ENCODE peak calls at places on chromosomes 16 and 17, in seven cellular contexts. One of them, this sample, is unnamed.

GRCh38 chr17:30347488-30347887 is 13.6 kb upstream of the TMIGD1 start:
- DNase-seq in breast epithelium: no peak
- DNase-seq in heart left ventricle: no peak
- DNase-seq in thyroid gland: no peak
- DNase-seq in ovary: no peak
- DNase-seq in adrenal gland: no peak
- DNase-seq in A549: no peak
- DNase-seq in this sample: no peak

GRCh38 chr17:40598021-40598927 is 33.0 kb upstream of the CCR7 start:
- DNase-seq in breast epithelium: no peak
- DNase-seq in heart left ventricle: no peak
- DNase-seq in thyroid gland: no peak
- DNase-seq in ovary: no peak
- DNase-seq in adrenal gland: no peak
- DNase-seq in A549: no peak
- DNase-seq in this sample: peak; percentile 72

GRCh38 chr16:25177831-25178688 is 38.7 kb upstream of the AQP8 start:
- DNase-seq in breast epithelium: no peak
- DNase-seq in heart left ventricle: no peak
- DNase-seq in thyroid gland: no peak
- DNase-seq in ovary: peak; percentile 49
- DNase-seq in adrenal gland: peak; percentile 60
- DNase-seq in A549: no peak
- DNase-seq in this sample: no peak

GRCh38 chr16:23710504-23710903 is 2.5 kb downstream of the ERN2 start:
- DNase-seq in breast epithelium: no peak
- DNase-seq in heart left ventricle: no peak
- DNase-seq in thyroid gland: no peak
- DNase-seq in ovary: no peak
- DNase-seq in adrenal gland: no peak
- DNase-seq in A549: no peak
- DNase-seq in this sample: no peak

GRCh38 chr17:21272881-21273839 is 11.4 kb upstream of the MAP2K3 start:
- DNase-seq in breast epithelium: no peak
- DNase-seq in heart left ventricle: no peak
- DNase-seq in thyroid gland: no peak
- DNase-seq in ovary: no peak
- DNase-seq in adrenal gland: no peak
- DNase-seq in A549: no peak
- DNase-seq in this sample: no peak

GRCh38 chr17:17749025-17749772 is 67.9 kb downstream of the RAI1 start:
- DNase-seq in breast epithelium: no peak
- DNase-seq in heart left ventricle: no peak
- DNase-seq in thyroid gland: no peak
- DNase-seq in ovary: no peak
- DNase-seq in adrenal gland: peak; percentile 81
- DNase-seq in A549: no peak
- DNase-seq in this sample: no peak

GRCh38 chr17:82300707-82301270 is 16.6 kb downstream of the CD7 start:
- DNase-seq in breast epithelium: peak; percentile 67
- DNase-seq in heart left ventricle: peak; percentile 77
- DNase-seq in thyroid gland: peak; percentile 75
- DNase-seq in ovary: peak; percentile 71
- DNase-seq in adrenal gland: peak; percentile 80
- DNase-seq in A549: peak; percentile 84
- DNase-seq in this sample: no peak

GRCh38 chr16:19502395-19503131 is 19.3 kb downstream of the GDE1 start:
- DNase-seq in breast epithelium: peak; percentile 41
- DNase-seq in heart left ventricle: peak; percentile 69
- DNase-seq in thyroid gland: peak; percentile 86
- DNase-seq in ovary: peak; percentile 63
- DNase-seq in adrenal gland: peak; percentile 88
- DNase-seq in A549: peak; percentile 71
- DNase-seq in this sample: no peak

GRCh38 chr17:79954281-79955166 is 81.1 kb downstream of the TBC1D16 start:
- DNase-seq in breast epithelium: no peak
- DNase-seq in heart left ventricle: peak; percentile 13
- DNase-seq in thyroid gland: no peak
- DNase-seq in ovary: no peak
- DNase-seq in adrenal gland: peak; percentile 27
- DNase-seq in A549: no peak
- DNase-seq in this sample: no peak

GRCh38 chr17:52283872-52284271 is 125.4 kb upstream of the CA10 start:
- DNase-seq in breast epithelium: no peak
- DNase-seq in heart left ventricle: no peak
- DNase-seq in thyroid gland: no peak
- DNase-seq in ovary: no peak
- DNase-seq in adrenal gland: no peak
- DNase-seq in A549: no peak
- DNase-seq in this sample: no peak

GRCh38 chr17:81239714-81240555 is 817 bp downstream of the NDUFAF8 start:
- DNase-seq in breast epithelium: no peak
- DNase-seq in heart left ventricle: no peak
- DNase-seq in thyroid gland: no peak
- DNase-seq in ovary: no peak
- DNase-seq in adrenal gland: no peak
- DNase-seq in A549: peak; percentile 60
- DNase-seq in this sample: no peak

GRCh38 chr16:318628-319027 is 33.9 kb downstream of the AXIN1 start:
- DNase-seq in breast epithelium: no peak
- DNase-seq in heart left ventricle: no peak
- DNase-seq in thyroid gland: no peak
- DNase-seq in ovary: no peak
- DNase-seq in adrenal gland: no peak
- DNase-seq in A549: peak; percentile 33
- DNase-seq in this sample: no peak

GRCh38 chr17:46772013-46772878 is 46.2 kb downstream of the WNT3 start:
- DNase-seq in breast epithelium: no peak
- DNase-seq in heart left ventricle: peak; percentile 38
- DNase-seq in thyroid gland: peak; percentile 50
- DNase-seq in ovary: peak; percentile 52
- DNase-seq in adrenal gland: no peak
- DNase-seq in A549: peak; percentile 56
- DNase-seq in this sample: no peak

GRCh38 chr17:72122336-72122667 is 1.5 kb downstream of the SOX9 start:
- DNase-seq in breast epithelium: no peak
- DNase-seq in heart left ventricle: no peak
- DNase-seq in thyroid gland: no peak
- DNase-seq in ovary: no peak
- DNase-seq in adrenal gland: no peak
- DNase-seq in A549: no peak
- DNase-seq in this sample: no peak

GRCh38 chr17:62062936-62063335 is 2.1 kb downstream of the MED13 start:
- DNase-seq in breast epithelium: no peak
- DNase-seq in heart left ventricle: no peak
- DNase-seq in thyroid gland: no peak
- DNase-seq in ovary: no peak
- DNase-seq in adrenal gland: no peak
- DNase-seq in A549: no peak
- DNase-seq in this sample: no peak

GRCh38 chr17:4600563-4600962 is 16.2 kb downstream of the SMTNL2 start:
- DNase-seq in breast epithelium: no peak
- DNase-seq in heart left ventricle: peak; percentile 91
- DNase-seq in thyroid gland: no peak
- DNase-seq in ovary: peak; percentile 56
- DNase-seq in adrenal gland: no peak
- DNase-seq in A549: no peak
- DNase-seq in this sample: no peak

GRCh38 chr16:4306439-4307214 is 9.2 kb upstream of the GLIS2 start:
- DNase-seq in breast epithelium: no peak
- DNase-seq in heart left ventricle: no peak
- DNase-seq in thyroid gland: peak; percentile 79
- DNase-seq in ovary: no peak
- DNase-seq in adrenal gland: no peak
- DNase-seq in A549: no peak
- DNase-seq in this sample: peak; percentile 87

GRCh38 chr16:82630219-82630618 is 3.5 kb downstream of the CDH13 start:
- DNase-seq in breast epithelium: no peak
- DNase-seq in heart left ventricle: no peak
- DNase-seq in thyroid gland: no peak
- DNase-seq in ovary: no peak
- DNase-seq in adrenal gland: no peak
- DNase-seq in A549: no peak
- DNase-seq in this sample: no peak
- H3K4me3 ChIP-seq in breast epithelium: no peak overlapping the region
- H3K4me3 ChIP-seq in heart left ventricle: no peak overlapping the region
- H3K4me3 ChIP-seq in thyroid gland: no peak overlapping the region
- H3K4me3 ChIP-seq in ovary: no peak overlapping the region
- H3K4me3 ChIP-seq in adrenal gland: no peak overlapping the region
- H3K4me3 ChIP-seq in A549: no peak overlapping the region
- H3K4me3 ChIP-seq in this sample: no peak overlapping the region

GRCh38 chr17:2723997-2724782 is 12.6 kb upstream of the CLUH start:
- DNase-seq in breast epithelium: no peak
- DNase-seq in heart left ventricle: peak; percentile 55
- DNase-seq in thyroid gland: no peak
- DNase-seq in ovary: peak; percentile 64
- DNase-seq in adrenal gland: no peak
- DNase-seq in A549: no peak
- DNase-seq in this sample: no peak
- TF ChIP-seq POLR2A in breast epithelium: no peak
- TF ChIP-seq POLR2A in heart left ventricle: no peak
- TF ChIP-seq POLR2A in thyroid gland: no peak
- TF ChIP-seq POLR2A in ovary: no peak
- TF ChIP-seq POLR2A in adrenal gland: no peak
- TF ChIP-seq POLR2A in A549: no peak
- TF ChIP-seq POLR2A in this sample: no peak

GRCh38 chr16:88552166-88552565 is 18.0 kb upstream of the ZC3H18 start:
- DNase-seq in breast epithelium: no peak
- DNase-seq in heart left ventricle: no peak
- DNase-seq in thyroid gland: no peak
- DNase-seq in ovary: no peak
- DNase-seq in adrenal gland: no peak
- DNase-seq in A549: no peak
- DNase-seq in this sample: no peak
- H3K4me1 ChIP-seq in breast epithelium: no peaks in the 10 kb centered on the region
- H3K4me1 ChIP-seq in heart left ventricle: peaks cover 3% of the 10 kb centered on the region
- H3K4me1 ChIP-seq in thyroid gland: no peaks in the 10 kb centered on the region
- H3K4me1 ChIP-seq in ovary: no peaks in the 10 kb centered on the region
- H3K4me1 ChIP-seq in adrenal gland: no peaks in the 10 kb centered on the region
- H3K4me1 ChIP-seq in A549: no peaks in the 10 kb centered on the region
- H3K4me1 ChIP-seq in this sample: no peaks in the 10 kb centered on the region

GRCh38 chr16:74695450-74696422 is 4.9 kb downstream of the MLKL start:
- DNase-seq in breast epithelium: peak; percentile 79
- DNase-seq in heart left ventricle: peak; percentile 82
- DNase-seq in thyroid gland: peak; percentile 73
- DNase-seq in ovary: peak; percentile 74
- DNase-seq in adrenal gland: peak; percentile 92
- DNase-seq in A549: peak; percentile 98
- DNase-seq in this sample: no peak

GRCh38 chr16:74700206-74701040 is at the start of gene MLKL:
- DNase-seq in breast epithelium: no peak
- DNase-seq in heart left ventricle: peak; percentile 74
- DNase-seq in thyroid gland: peak; percentile 61
- DNase-seq in ovary: no peak
- DNase-seq in adrenal gland: peak; percentile 74
- DNase-seq in A549: peak; percentile 72
- DNase-seq in this sample: no peak

GRCh38 chr16:74699666-74700065 is 996 bp downstream of the MLKL start:
- DNase-seq in breast epithelium: no peak
- DNase-seq in heart left ventricle: no peak
- DNase-seq in thyroid gland: no peak
- DNase-seq in ovary: no peak
- DNase-seq in adrenal gland: no peak
- DNase-seq in A549: no peak
- DNase-seq in this sample: no peak

DNA sequence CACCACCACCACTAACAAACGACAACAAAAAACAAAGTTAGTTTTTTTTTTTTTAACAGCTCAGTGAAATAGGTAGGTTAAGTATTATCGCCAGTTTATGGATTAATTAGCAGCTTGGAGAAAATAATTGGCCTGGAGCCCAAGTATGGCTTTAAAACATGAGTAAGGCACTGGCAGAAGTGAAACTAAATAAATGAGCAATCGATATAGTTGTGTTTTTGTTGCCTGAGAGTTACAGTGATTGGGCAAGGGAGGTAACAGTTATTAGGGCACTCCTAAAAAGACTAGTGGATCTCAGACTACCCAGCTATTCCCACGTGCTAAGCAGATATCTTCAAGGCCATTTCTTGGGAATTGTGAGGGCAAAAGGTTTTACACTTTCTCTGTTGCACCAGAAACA is 2.4 kb downstream of the MLKL start:
- DNase-seq in breast epithelium: no peak
- DNase-seq in heart left ventricle: no peak
- DNase-seq in thyroid gland: no peak
- DNase-seq in ovary: no peak
- DNase-seq in adrenal gland: no peak
- DNase-seq in A549: no peak
- DNase-seq in this sample: no peak
- H3K4me3 ChIP-seq in breast epithelium: peak overlapping the region; percentile 29
- H3K4me3 ChIP-seq in heart left ventricle: no peak overlapping the region
- H3K4me3 ChIP-seq in thyroid gland: no peak overlapping the region
- H3K4me3 ChIP-seq in ovary: no peak overlapping the region
- H3K4me3 ChIP-seq in adrenal gland: no peak overlapping the region
- H3K4me3 ChIP-seq in A549: peak overlapping the region; percentile 2
- H3K4me3 ChIP-seq in this sample: no peak overlapping the region

GRCh38 chr16:50066482-50067289 is 916 bp downstream of the HEATR3 start:
- DNase-seq in breast epithelium: no peak
- DNase-seq in heart left ventricle: no peak
- DNase-seq in thyroid gland: no peak
- DNase-seq in ovary: no peak
- DNase-seq in adrenal gland: no peak
- DNase-seq in A549: no peak
- DNase-seq in this sample: no peak
- TF ChIP-seq POLR2A in breast epithelium: no peak
- TF ChIP-seq POLR2A in heart left ventricle: no peak
- TF ChIP-seq POLR2A in thyroid gland: no peak
- TF ChIP-seq POLR2A in ovary: no peak
- TF ChIP-seq POLR2A in adrenal gland: no peak
- TF ChIP-seq POLR2A in A549: peak; percentile 54
- TF ChIP-seq POLR2A in this sample: no peak